ENCODE peak calls at places on chromosomes 3 and 15, in ten cellular contexts. O is CD4-positive, CD25-positive, alpha-beta regulatory T cell; V is PC-3; A is body of pancreas; M is osteoblast; U is stomach; Q is iPS DF 6.9; F is heart left ventricle; N is mammary epithelial cell; L is uterus. X is an unnamed sample. For H3K27me3, the result is how much of the 10 kb centered on the place peaks cover.

GRCh38 chr3:168275662-168276061 is 179.9 kb upstream of the GOLIM4 start:
- DNase-seq in O (no peak), V (no peak), A (no peak), M (no peak), U (no peak), Q (no peak), F (no peak), N (no peak), L (no peak), X (no peak)

GRCh38 chr3:138687236-138687635 is 78.7 kb downstream of the FAIM start:
- DNase-seq in O (no peak), V (peak), A (no peak), M (peak), U (no peak), Q (no peak), F (no peak), N (no peak), L (no peak), X (no peak)

GRCh38 chr15:73927003-73927475 is 777 bp downstream of the LOXL1 start:
- DNase-seq in O (no peak), V (peak), A (peak), M (peak), U (peak), Q (no peak), F (peak), N (no peak), L (peak), X (peak)

GRCh38 chr3:178434206-178434805 is 101.9 kb upstream of the KCNMB2 start:
- DNase-seq in O (no peak), V (peak), A (no peak), M (no peak), U (no peak), Q (no peak), F (no peak), N (no peak), L (no peak), X (no peak)

GRCh38 chr3:79685108-79685507 is 82.7 kb downstream of the ROBO1 start:
- DNase-seq in O (no peak), V (no peak), A (no peak), M (no peak), U (no peak), Q (no peak), F (no peak), N (no peak), L (no peak), X (no peak)

GRCh38 chr15:35669457-35670045 is 123.6 kb upstream of the DPH6 start:
- DNase-seq in O (no peak), V (peak), A (no peak), M (no peak), U (no peak), Q (no peak), F (no peak), N (peak), L (no peak), X (no peak)

GRCh38 chr3:85554153-85554552 is 595.4 kb downstream of the CADM2 start:
- DNase-seq in O (no peak), V (no peak), A (no peak), M (no peak), U (no peak), Q (peak), F (no peak), N (no peak), L (no peak), X (no peak)

GRCh38 chr15:59335197-59335786 is 37.4 kb downstream of the MYO1E start:
- DNase-seq in O (no peak), V (no peak), A (no peak), M (no peak), U (no peak), Q (no peak), F (no peak), N (no peak), L (no peak), X (no peak)

GRCh38 chr3:102536479-102536878 is 101.7 kb downstream of the ZPLD1 start:
- DNase-seq in O (peak), V (peak), A (peak), M (peak), U (no peak), Q (peak), F (no peak), N (peak), L (no peak), X (no peak)

GRCh38 chr3:43621406-43621973 is 321 bp downstream of the ANO10 start:
- DNase-seq in O (no peak), V (no peak), A (peak), M (no peak), U (peak), Q (no peak), F (peak), N (no peak), L (no peak), X (peak)

GRCh38 chr15:73949496-73949895 is 23.2 kb downstream of the LOXL1 start:
- DNase-seq in O (no peak), V (no peak), A (no peak), M (no peak), U (no peak), Q (no peak), F (no peak), N (no peak), L (no peak), X (no peak)

GRCh38 chr3:172709776-172710708 is 825 bp downstream of the NCEH1 start:
- DNase-seq in O (peak), V (peak), A (peak), M (peak), U (peak), Q (no peak), F (peak), N (peak), L (peak), X (peak)

DNA sequence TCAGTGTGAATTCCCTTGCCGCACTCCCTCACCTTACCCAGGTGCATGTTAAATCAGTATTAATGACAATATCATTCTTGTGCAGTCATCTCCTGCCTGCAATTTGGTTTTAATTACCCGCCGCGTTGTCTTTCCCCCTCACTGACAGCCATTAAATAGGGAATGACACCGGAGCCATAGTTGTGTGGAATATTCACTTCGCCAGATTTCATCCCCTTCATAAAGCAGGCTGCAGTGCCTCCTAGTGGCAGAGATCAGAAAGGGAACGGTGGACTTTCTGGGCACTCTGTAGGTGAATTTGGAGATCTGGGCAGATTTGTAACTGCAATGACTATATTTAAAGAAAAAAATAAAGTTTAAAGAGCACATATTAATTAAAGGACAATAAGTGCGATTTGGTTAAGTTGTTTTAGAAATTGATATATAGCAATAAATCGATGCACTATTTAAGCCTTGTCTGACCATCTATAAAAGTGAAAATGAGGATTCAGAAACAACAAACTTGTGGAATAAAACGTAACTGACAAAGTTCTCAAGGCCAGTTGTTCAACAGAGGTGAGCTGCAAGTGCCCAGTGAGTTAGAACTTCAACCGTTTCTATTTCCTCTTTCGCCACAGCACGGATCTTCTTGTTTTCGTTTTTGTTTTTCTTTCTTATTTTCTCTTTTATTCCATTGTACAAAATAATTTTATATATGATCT is 725.1 kb upstream of the ARRDC4 start:
- DNase-seq in O (peak), V (peak), A (peak), M (peak), U (peak), Q (no peak), F (peak), N (peak), L (peak), X (peak)
- H3K4me3 ChIP-seq in O (no peak), V (peak), A (no peak), M (no peak), U (peak), Q (no peak), F (no peak), N (no peak), L (peak), X (no peak)

GRCh38 chr15:62069551-62069950 is 2.8 kb downstream of the C2CD4A start:
- DNase-seq in O (no peak), V (no peak), A (no peak), M (no peak), U (no peak), Q (no peak), F (no peak), N (no peak), L (no peak), X (no peak)
- H3K27me3 ChIP-seq in O (under half), V (under half), A (under half), M (under half), U (under half), Q (under half), F (under half), N (under half), L (under half), X (under half)

GRCh38 chr3:155080692-155081091 is 573 bp downstream of the MME start:
- DNase-seq in O (no peak), V (no peak), A (no peak), M (no peak), U (no peak), Q (no peak), F (no peak), N (no peak), L (no peak), X (no peak)
- H3K4me3 ChIP-seq in O (no peak), V (peak), A (no peak), M (peak), U (peak), Q (peak), F (peak), N (peak), L (no peak), X (peak)

GRCh38 chr15:100880139-100880896 is 687 bp downstream of the ALDH1A3 start:
- DNase-seq in O (no peak), V (no peak), A (no peak), M (peak), U (no peak), Q (no peak), F (no peak), N (no peak), L (no peak), X (no peak)
- H3K27me3 ChIP-seq in O (under half), V (under half), A (under half), M (under half), U (half or more), Q (under half), F (half or more), N (under half), L (under half), X (under half)

DNA sequence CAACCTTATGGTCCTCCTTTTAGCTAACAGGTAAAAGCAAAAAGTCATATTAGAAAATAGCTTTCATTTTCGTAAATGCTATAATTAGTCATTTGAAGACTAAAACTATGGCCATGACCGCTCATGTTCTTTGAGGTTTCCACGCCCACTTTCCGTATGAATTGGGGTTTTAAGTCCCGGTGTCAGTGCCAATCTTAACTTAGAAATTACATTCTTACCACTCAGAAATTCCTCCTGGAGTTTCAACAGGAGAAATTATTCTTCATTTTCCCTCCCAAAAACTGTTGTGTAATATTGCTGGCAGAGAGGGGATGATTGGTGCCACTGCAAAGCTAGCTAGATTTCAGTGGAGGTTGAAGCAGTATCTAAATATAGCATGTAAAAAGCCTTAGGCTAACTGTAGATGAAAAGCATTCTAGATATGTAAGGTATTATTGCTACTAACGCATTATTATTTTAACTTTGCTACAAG is 71.0 kb upstream of the MDFIC2 start:
- DNase-seq in O (no peak), V (no peak), A (no peak), M (no peak), U (no peak), Q (no peak), F (no peak), N (peak), L (no peak), X (no peak)
- H3K4me3 ChIP-seq in O (no peak), V (no peak), A (no peak), M (no peak), U (no peak), Q (no peak), F (no peak), N (no peak), L (no peak), X (no peak)

GRCh38 chr3:38031022-38031994 is 1.9 kb upstream of the PLCD1 start:
- DNase-seq in O (peak), V (peak), A (peak), M (peak), U (peak), Q (no peak), F (peak), N (peak), L (peak), X (peak)

GRCh38 chr3:38028621-38029361 is 651 bp downstream of the PLCD1 start:
- DNase-seq in O (no peak), V (no peak), A (no peak), M (peak), U (no peak), Q (no peak), F (no peak), N (no peak), L (no peak), X (no peak)

GRCh38 chr3:38027466-38028465 is 1.7 kb downstream of the PLCD1 start:
- DNase-seq in O (no peak), V (no peak), A (no peak), M (peak), U (no peak), Q (no peak), F (no peak), N (no peak), L (no peak), X (no peak)

GRCh38 chr3:38030126-38031021 is 932 bp upstream of the PLCD1 start:
- DNase-seq in O (no peak), V (no peak), A (peak), M (peak), U (no peak), Q (no peak), F (no peak), N (no peak), L (no peak), X (no peak)

DNA sequence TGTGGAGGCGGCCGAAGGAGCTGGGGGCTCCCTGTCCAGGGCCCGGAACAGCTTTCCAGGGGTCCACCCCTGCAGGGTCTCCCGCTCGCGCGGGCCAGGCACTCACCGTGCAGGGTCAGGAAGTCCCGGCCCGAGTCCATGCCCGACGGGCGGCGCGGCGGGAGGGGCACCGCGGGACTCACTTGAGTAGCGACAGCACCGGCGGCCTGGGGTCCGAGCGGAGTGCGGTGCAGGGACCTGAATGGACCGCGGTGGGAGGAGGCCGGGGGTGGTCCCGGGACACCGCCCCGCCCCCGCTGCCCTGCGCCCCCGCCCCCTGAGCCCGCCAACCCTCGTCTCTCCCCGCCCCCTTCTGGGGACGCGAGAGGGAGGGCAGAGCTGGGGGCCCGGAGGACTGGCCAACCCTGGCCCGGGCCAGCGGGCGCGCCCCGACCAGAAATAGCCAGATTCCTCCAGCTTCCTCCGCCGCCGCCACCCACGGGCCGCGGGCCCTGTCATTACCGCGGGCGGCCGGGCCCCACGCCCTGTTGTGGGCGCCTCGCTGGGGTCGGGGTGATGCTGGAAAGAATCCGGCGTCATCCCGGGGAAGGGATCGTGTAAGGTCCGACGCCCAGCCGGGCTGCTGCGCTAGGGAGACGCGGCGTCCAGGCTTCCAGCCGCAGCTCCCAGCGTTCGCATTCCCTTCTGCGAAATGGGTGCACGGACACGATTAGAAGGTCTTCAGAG is at the start of gene PLCD1:
- DNase-seq in O (peak), V (no peak), A (peak), M (peak), U (peak), Q (no peak), F (peak), N (peak), L (peak), X (no peak)
- H3K27me3 ChIP-seq in O (under half), V (under half), A (under half), M (under half), U (under half), Q (under half), F (under half), N (under half), L (under half), X (under half)

GRCh38 chr15:40054056-40054745 is 15.2 kb upstream of the SRP14 start:
- DNase-seq in O (no peak), V (no peak), A (no peak), M (peak), U (no peak), Q (no peak), F (no peak), N (no peak), L (no peak), X (no peak)
- H3K4me3 ChIP-seq in O (no peak), V (no peak), A (no peak), M (no peak), U (no peak), Q (no peak), F (no peak), N (no peak), L (no peak), X (no peak)

DNA sequence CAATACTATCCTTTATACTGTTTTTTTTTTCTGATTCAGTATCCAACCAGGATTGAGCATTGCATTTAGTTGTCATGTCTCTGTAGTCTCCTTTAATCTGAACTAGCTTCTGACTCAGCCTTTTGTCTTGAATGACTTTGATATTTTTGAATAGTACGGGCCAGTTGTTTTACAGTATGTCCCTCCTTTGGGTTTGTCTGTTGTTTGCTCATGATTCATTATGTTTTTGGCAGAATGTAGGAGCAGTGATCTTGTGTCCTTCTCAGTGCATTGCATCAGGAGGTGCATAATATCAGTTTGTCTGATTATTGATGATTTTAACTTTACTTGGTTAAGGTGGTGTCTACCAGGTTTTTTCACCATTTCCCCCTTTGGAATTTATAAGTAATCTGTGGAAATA is 20.5 kb downstream of the EXOG start:
- DNase-seq in O (no peak), V (peak), A (no peak), M (no peak), U (no peak), Q (no peak), F (no peak), N (no peak), L (no peak), X (no peak)
- H3K27me3 ChIP-seq in O (under half), V (under half), A (under half), M (under half), U (under half), Q (under half), F (under half), N (under half), L (under half), X (under half)

GRCh38 chr3:183155499-183155898 is 7.0 kb downstream of the LAMP3 start:
- DNase-seq in O (no peak), V (no peak), A (no peak), M (no peak), U (no peak), Q (no peak), F (no peak), N (no peak), L (no peak), X (no peak)
- H3K4me3 ChIP-seq in O (no peak), V (no peak), A (no peak), M (no peak), U (no peak), Q (no peak), F (no peak), N (no peak), L (no peak), X (no peak)